ENCODE peak calls at places on chromosomes 5 and 9, in four cellular contexts. G is endothelial cell, C is Karpas-422, Q is NCI-H1694. Y is an unnamed sample.

GRCh38 chr9:98504883-98505282 is 203.9 kb downstream of the GABBR2 start:
- DNase-seq in G (no peak), C (no peak), Q (no peak), Y (no peak)

GRCh38 chr9:120362446-120362845 is 217.5 kb downstream of the CDK5RAP2 start:
- DNase-seq in Q (no peak), C (no peak), G (no peak), Y (no peak)

GRCh38 chr5:108382784-108383358 is 973 bp upstream of the FBXL17 start:
- DNase-seq in G (peak; percentile 8), Q (no peak), C (peak; percentile 53), Y (peak; percentile 11)

GRCh38 chr9:33263131-33263935 is 1.2 kb downstream of the BAG1 start:
- DNase-seq in C (peak; percentile 61), Q (no peak), G (no peak), Y (no peak)

GRCh38 chr5:102511666-102512065 is 12.9 kb upstream of the SLCO6A1 start:
- DNase-seq in G (no peak), C (no peak), Q (peak; percentile 19), Y (no peak)

GRCh38 chr5:117953272-117953671 is 1035.1 kb downstream of the DTWD2 start:
- DNase-seq in C (no peak), Q (no peak), G (no peak), Y (no peak)

GRCh38 chr5:178667685-178668084 is 40.8 kb upstream of the CLK4 start:
- DNase-seq in Q (no peak), G (no peak), C (no peak), Y (no peak)

GRCh38 chr9:130893250-130894101 is 3.1 kb downstream of the QRFP start:
- DNase-seq in C (no peak), G (peak; percentile 41), Q (no peak), Y (no peak)

GRCh38 chr9:115849679-115850412 is 303.7 kb upstream of the PAPPA start:
- DNase-seq in C (no peak), Q (no peak), G (no peak), Y (no peak)

GRCh38 chr5:1202026-1202797 is 817 bp downstream of the SLC6A19 start:
- DNase-seq in G (no peak), C (no peak), Q (no peak), Y (no peak)

GRCh38 chr9:1804128-1804865 is 210.8 kb upstream of the SMARCA2 start:
- DNase-seq in Q (no peak), G (no peak), C (no peak), Y (no peak)

GRCh38 chr9:107176701-107177100 is 106.4 kb upstream of the RAD23B start:
- DNase-seq in C (no peak), G (no peak), Q (peak; percentile 68), Y (no peak)

GRCh38 chr5:150412319-150413175 is at the start of gene CD74:
- DNase-seq in G (peak; percentile 65), Q (no peak), C (peak; percentile 99), Y (peak; percentile 65)

GRCh38 chr9:134053401-134053871 is 14.4 kb downstream of the BRD3 start:
- DNase-seq in Q (no peak), C (no peak), G (no peak), Y (no peak)

GRCh38 chr9:71685394-71685793 is 82.9 kb downstream of the CEMIP2 start:
- DNase-seq in Q (no peak), C (no peak), G (no peak), Y (no peak)

GRCh38 chr5:75856056-75856455 is 138.8 kb upstream of the POC5 start:
- DNase-seq in Q (no peak), G (no peak), C (no peak), Y (no peak)

GRCh38 chr9:37031081-37031480 is 3.0 kb downstream of the PAX5 start:
- DNase-seq in G (no peak), C (no peak), Q (no peak), Y (no peak)

GRCh38 chr9:79026311-79026710 is 545.5 kb upstream of the TLE4 start:
- DNase-seq in G (no peak), C (no peak), Q (no peak), Y (no peak)

GRCh38 chr5:139650689-139651501 is 2.7 kb downstream of the CXXC5 start:
- DNase-seq in C (no peak), G (no peak), Q (no peak), Y (no peak)

GRCh38 chr9:128555180-128555721 is 2.9 kb downstream of the SPTAN1 start:
- DNase-seq in G (peak; percentile 28), C (no peak), Q (no peak), Y (peak; percentile 52)

GRCh38 chr5:8340261-8340660 is 471.3 kb downstream of the MTRR start:
- DNase-seq in C (no peak), Q (no peak), G (no peak), Y (no peak)